ENCODE peak calls at places on chromosomes 16 and 17, in five cellular contexts. T is WTC11; L is activated CD4-positive, CD25-positive, alpha-beta regulatory T cell; F is C1 segment of cervical spinal cord; K is amniotic stem cell. E is an unnamed sample.

GRCh38 chr17:16107165-16107770 is 107.6 kb downstream of the TTC19 start:
- DNase-seq in K (no peak), T (no peak), F (no peak), L (no peak), E (no peak)

GRCh38 chr16:2237552-2238395 is 1.5 kb downstream of the DNASE1L2 start:
- DNase-seq in K (no peak), L (no peak), T (peak; percentile 53), F (no peak), E (no peak)

GRCh38 chr16:66830422-66831404 is at the start of gene NAE1:
- DNase-seq in T (peak; percentile 90), K (peak; percentile 68), F (peak; percentile 51), L (peak; percentile 68), E (peak; percentile 38)

GRCh38 chr17:4891405-4892062 is 7.8 kb upstream of the C17orf107 start:
- DNase-seq in F (no peak), K (no peak), L (no peak), T (no peak), E (no peak)

GRCh38 chr17:80284631-80285030 is 24.0 kb downstream of the RNF213 start:
- DNase-seq in L (no peak), T (peak; percentile 65), F (no peak), K (no peak), E (no peak)

GRCh38 chr17:76943781-76944213 is 75.6 kb downstream of the MGAT5B start:
- DNase-seq in K (no peak), L (no peak), F (no peak), T (no peak), E (no peak)

GRCh38 chr16:16045879-16046278 is 96.5 kb downstream of the ABCC1 start:
- DNase-seq in T (peak; percentile 64), K (no peak), L (no peak), F (no peak), E (no peak)

GRCh38 chr16:20175358-20175757 is 101.7 kb upstream of the GPR139 start:
- DNase-seq in K (no peak), T (no peak), F (no peak), L (no peak), E (no peak)

GRCh38 chr17:57482657-57483056 is 226.3 kb downstream of the MSI2 start:
- DNase-seq in F (no peak), L (no peak), T (no peak), K (no peak), E (no peak)

GRCh38 chr17:16918443-16918842 is 53.5 kb downstream of the TNFRSF13B start:
- DNase-seq in L (no peak), K (no peak), T (peak; percentile 3), F (no peak), E (no peak)

GRCh38 chr17:45432405-45433113 is at the start of gene ARHGAP27:
- DNase-seq in F (no peak), T (peak; percentile 67), L (no peak), K (no peak), E (no peak)

GRCh38 chr17:44214230-44214494 is 5.3 kb downstream of the UBTF start:
- DNase-seq in L (no peak), K (no peak), F (no peak), T (no peak), E (no peak)

GRCh38 chr16:28092721-28093382 is 29.3 kb upstream of the GSG1L start:
- DNase-seq in L (no peak), K (no peak), F (no peak), T (no peak), E (no peak)

GRCh38 chr17:6699997-6700947 is 12.9 kb downstream of the SLC13A5 start:
- DNase-seq in K (no peak), F (no peak), T (no peak), L (no peak), E (no peak)

GRCh38 chr16:70455910-70456309 is 1.5 kb downstream of the FCSK start:
- DNase-seq in L (no peak), F (no peak), T (no peak), K (no peak), E (no peak)

GRCh38 chr17:44557653-44558285 is 485 bp downstream of the FZD2 start:
- DNase-seq in K (no peak), F (no peak), L (no peak), T (peak; percentile 62), E (no peak)

GRCh38 chr17:49469831-49470568 is 25.1 kb upstream of the NGFR start:
- DNase-seq in L (no peak), K (no peak), F (no peak), T (peak; percentile 67), E (no peak)

GRCh38 chr17:37182786-37183185 is 193.0 kb upstream of the C17orf78 start:
- DNase-seq in F (no peak), K (no peak), L (no peak), T (no peak), E (no peak)

GRCh38 chr17:42797067-42798007 is 1.2 kb downstream of the COA3 start:
- DNase-seq in T (no peak), F (no peak), K (no peak), L (no peak), E (no peak)

GRCh38 chr17:39618252-39618913 is 8.4 kb upstream of the PPP1R1B start:
- DNase-seq in F (no peak), K (no peak), T (no peak), L (no peak), E (no peak)

GRCh38 chr16:3637371-3637923 is 17.0 kb upstream of the DNASE1 start:
- DNase-seq in L (no peak), T (no peak), F (no peak), K (no peak), E (no peak)

GRCh38 chr16:57871457-57871856 is 69.2 kb upstream of the KIFC3 start:
- DNase-seq in T (no peak), F (no peak), K (peak; percentile 38), L (no peak), E (no peak)

GRCh38 chr17:320139-320538 is 32.5 kb downstream of the RPH3AL start:
- DNase-seq in L (no peak), T (no peak), F (no peak), K (no peak), E (no peak)

GRCh38 chr17:1590031-1590746 is 27.6 kb upstream of the PITPNA start:
- DNase-seq in K (peak; percentile 74), L (no peak), F (no peak), T (no peak), E (no peak)